ENCODE peak calls at places on chromosome 7, in four cellular contexts. Z is MM.1S, U is body of pancreas, C is heart right ventricle. K is an unnamed sample.

GRCh38 chr7:5643280-5643679 is 138.2 kb downstream of the RNF216 start:
- DNase-seq in Z (peak; percentile 81), U (peak; percentile 34), C (peak; percentile 47), K (peak; percentile 43)

GRCh38 chr7:139351027-139351426 is 8.7 kb upstream of the LUC7L2 start:
- DNase-seq in Z (no peak), U (no peak), C (no peak), K (no peak)

GRCh38 chr7:154862153-154862791 is 140.7 kb downstream of the PAXIP1 start:
- DNase-seq in Z (no peak), U (no peak), C (no peak), K (no peak)

GRCh38 chr7:31488562-31489203 is 25.2 kb upstream of the ITPRID1 start:
- DNase-seq in Z (peak; percentile 67), U (peak; percentile 10), C (peak; percentile 6), K (peak; percentile 50)

GRCh38 chr7:76409537-76409936 is at the start of gene SSC4D:
- DNase-seq in Z (no peak), U (peak; percentile 56), C (no peak), K (peak; percentile 74)

GRCh38 chr7:70631732-70632131 is 500.2 kb upstream of the GALNT17 start:
- DNase-seq in Z (no peak), U (no peak), C (no peak), K (no peak)

GRCh38 chr7:158869876-158870275 is 13.5 kb downstream of the DYNC2I1 start:
- DNase-seq in Z (no peak), U (no peak), C (no peak), K (no peak)

GRCh38 chr7:51850141-51850540 is 533.5 kb upstream of the COBL start:
- DNase-seq in Z (no peak), U (no peak), C (no peak), K (no peak)

GRCh38 chr7:1649751-1650326 is 20.2 kb upstream of the ELFN1 start:
- DNase-seq in Z (no peak), U (no peak), C (no peak), K (no peak)

GRCh38 chr7:1651897-1652296 is 18.2 kb upstream of the ELFN1 start:
- DNase-seq in Z (no peak), U (no peak), C (no peak), K (no peak)

GRCh38 chr7:1650363-1651030 is 19.6 kb upstream of the ELFN1 start:
- DNase-seq in Z (no peak), U (no peak), C (no peak), K (no peak)

GRCh38 chr7:1653500-1653899 is 16.6 kb upstream of the ELFN1 start:
- DNase-seq in Z (no peak), U (no peak), C (no peak), K (no peak)

DNA sequence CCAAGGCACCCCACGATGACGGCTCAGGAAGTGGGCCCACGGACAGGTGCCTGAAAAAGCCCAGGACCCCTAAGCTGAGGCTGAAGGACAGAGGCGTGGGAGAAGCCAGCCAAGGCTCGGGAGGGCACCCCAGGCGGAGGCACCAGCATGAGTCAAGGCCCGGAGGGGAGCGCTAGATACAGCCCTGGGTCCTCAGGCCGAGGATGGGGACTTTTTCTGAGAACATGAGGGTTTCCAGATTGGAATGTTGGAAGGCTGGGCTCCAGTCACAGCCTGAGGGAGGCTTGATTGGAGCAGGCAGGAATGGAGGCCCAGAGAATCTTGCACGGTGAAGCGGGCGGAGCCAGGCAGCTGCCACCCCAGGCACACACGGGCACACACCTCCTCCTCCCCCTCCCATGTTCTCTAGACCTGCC is 19.0 kb upstream of the ELFN1 start:
- DNase-seq in Z (no peak), U (no peak), C (no peak), K (no peak)
- H3K4me1 ChIP-seq in Z (no peaks in the 10 kb centered on the region), U (peaks cover 11% of the 10 kb centered on the region), C (peaks cover 27% of the 10 kb centered on the region), K (peaks cover 25% of the 10 kb centered on the region)

GRCh38 chr7:600149-600814 is 80.6 kb upstream of the PDGFA start:
- DNase-seq in Z (no peak), U (no peak), C (no peak), K (no peak)
- H3K27ac ChIP-seq in Z (no peak overlapping the region), U (no peak overlapping the region), C (peak overlapping the region; percentile 15), K (no peak overlapping the region)

DNA sequence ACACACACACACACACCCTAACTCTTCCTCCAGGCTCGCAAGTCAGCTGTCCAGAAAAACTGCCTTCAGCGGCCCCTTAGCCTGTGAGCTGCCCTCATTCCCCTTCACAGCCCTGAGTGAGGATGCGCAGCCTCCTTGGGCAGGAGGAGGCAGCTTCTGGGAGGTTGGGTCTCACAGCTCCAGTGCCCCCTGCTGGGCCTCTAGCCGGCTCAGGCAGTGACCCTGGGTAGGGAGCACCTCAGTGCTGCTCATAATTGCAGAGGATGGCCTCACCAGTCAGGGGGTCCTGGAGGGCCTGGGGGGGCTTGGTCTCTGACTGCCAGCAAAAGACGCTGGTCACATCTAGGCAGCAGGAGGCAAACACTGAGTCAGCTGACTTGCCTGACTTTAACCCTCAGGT is 43.7 kb downstream of the ZNF273 start:
- DNase-seq in Z (no peak), U (no peak), C (no peak), K (peak; percentile 32)
- TF ChIP-seq CTCF in Z (no peak), U (no peak), C (peak; percentile 18), K (peak; percentile 38)

DNA sequence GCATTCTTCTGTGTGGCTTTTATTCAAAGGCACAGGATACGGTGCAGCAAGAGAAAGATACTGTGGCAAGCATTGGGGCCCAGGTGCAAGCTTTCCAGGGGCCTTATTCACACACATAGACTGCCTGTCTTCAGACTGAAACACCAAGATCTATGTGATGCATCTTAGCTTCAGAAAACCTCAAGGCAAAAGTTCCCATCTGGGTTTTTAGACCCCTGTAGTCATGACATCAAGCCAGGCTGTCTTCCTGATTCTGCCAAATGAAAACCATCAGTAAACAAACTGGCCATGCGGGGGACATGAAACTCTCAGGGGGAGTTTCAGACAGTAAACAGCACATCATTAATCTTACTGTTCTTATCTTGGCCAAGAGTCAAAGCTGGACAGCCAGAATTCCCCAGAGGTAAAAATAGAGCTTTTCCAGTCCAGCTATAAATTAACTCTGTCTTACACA is 9.8 kb downstream of the AGBL3 start:
- DNase-seq in Z (peak; percentile 93), U (no peak), C (peak; percentile 14), K (no peak)
- H3K4me1 ChIP-seq in Z (peaks cover 61% of the 10 kb centered on the region), U (peaks cover 45% of the 10 kb centered on the region), C (peaks cover 24% of the 10 kb centered on the region), K (peaks cover 18% of the 10 kb centered on the region)

GRCh38 chr7:36280840-36281812 is 108.5 kb upstream of the ANLN start:
- DNase-seq in Z (no peak), U (peak; percentile 72), C (peak; percentile 68), K (peak; percentile 45)
- H3K27ac ChIP-seq in Z (no peak overlapping the region), U (peak overlapping the region; percentile 76), C (peak overlapping the region; percentile 72), K (no peak overlapping the region)

GRCh38 chr7:36438211-36438610 is 48.5 kb downstream of the ANLN start:
- DNase-seq in Z (no peak), U (no peak), C (no peak), K (no peak)

GRCh38 chr7:36441344-36442022 is 51.8 kb downstream of the ANLN start:
- DNase-seq in Z (no peak), U (no peak), C (no peak), K (no peak)

GRCh38 chr7:36439624-36440023 is 50.0 kb downstream of the ANLN start:
- DNase-seq in Z (no peak), U (no peak), C (no peak), K (peak; percentile 64)

DNA sequence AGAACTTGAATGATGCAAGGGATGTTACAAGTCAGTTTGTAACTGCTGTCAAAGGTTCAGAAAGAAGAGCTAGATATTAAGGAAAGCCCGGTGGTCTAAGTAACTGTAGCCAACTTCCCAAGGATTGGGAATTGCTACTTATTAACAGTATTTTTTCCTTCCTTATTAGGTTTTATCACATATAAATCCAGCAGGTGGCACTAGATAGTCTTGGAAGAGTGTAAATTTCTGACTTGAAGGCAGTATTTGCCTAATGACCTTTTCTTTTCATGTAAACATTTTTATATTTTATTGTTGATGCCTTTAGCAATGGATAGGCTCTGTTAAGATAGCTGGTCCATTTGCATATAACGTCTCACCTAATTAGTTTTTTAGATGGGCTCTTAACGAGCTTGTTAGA is 51.2 kb downstream of the ANLN start:
- DNase-seq in Z (no peak), U (no peak), C (no peak), K (peak; percentile 64)
- TF ChIP-seq CTCF in Z (peak; percentile 24), U (peak; percentile 39), C (peak; percentile 45), K (peak; percentile 49)

K was measured in cardiac muscle cell.